ENCODE peak calls at places on chromosomes 3 and 15, in seven cellular contexts. One of them, this sample, is unnamed.
A peak's percentile ranks its signal among the peaks of the same experiment; 100 is the strongest.

GRCh38 chr3:115852278-115852677 is 229.0 kb downstream of the GAP43 start:
- DNase-seq in HCT116: no peak
- DNase-seq in H1: no peak
- DNase-seq in GM12878: no peak
- DNase-seq in K562: no peak
- DNase-seq in GM23338: no peak
- DNase-seq in HepG2: no peak
- DNase-seq in this sample: no peak

GRCh38 chr3:123046262-123046873 is 18.8 kb upstream of the SEMA5B start:
- DNase-seq in HepG2: no peak
- DNase-seq in HCT116: no peak
- DNase-seq in GM12878: no peak
- DNase-seq in GM23338: no peak
- DNase-seq in H1: no peak
- DNase-seq in K562: no peak
- DNase-seq in this sample: no peak

GRCh38 chr3:186220886-186221285 is 112.0 kb upstream of the ETV5 start:
- DNase-seq in HCT116: no peak
- DNase-seq in GM23338: peak; percentile 35
- DNase-seq in K562: no peak
- DNase-seq in H1: no peak
- DNase-seq in HepG2: no peak
- DNase-seq in GM12878: no peak
- DNase-seq in this sample: no peak

GRCh38 chr3:123749716-123750115 is 134.4 kb downstream of the MYLK start:
- DNase-seq in HCT116: no peak
- DNase-seq in H1: peak; percentile 24
- DNase-seq in K562: no peak
- DNase-seq in GM12878: no peak
- DNase-seq in GM23338: no peak
- DNase-seq in HepG2: peak; percentile 44
- DNase-seq in this sample: no peak

GRCh38 chr3:19866751-19867347 is 67.2 kb downstream of the EFHB start:
- DNase-seq in K562: peak; percentile 55
- DNase-seq in H1: peak; percentile 79
- DNase-seq in HepG2: peak; percentile 38
- DNase-seq in HCT116: peak; percentile 24
- DNase-seq in GM23338: peak; percentile 80
- DNase-seq in GM12878: peak; percentile 19
- DNase-seq in this sample: peak; percentile 63

GRCh38 chr3:46690798-46691197 is 2.7 kb downstream of the ALS2CL start:
- DNase-seq in HCT116: no peak
- DNase-seq in GM12878: no peak
- DNase-seq in HepG2: no peak
- DNase-seq in K562: no peak
- DNase-seq in H1: no peak
- DNase-seq in GM23338: no peak
- DNase-seq in this sample: no peak

GRCh38 chr15:95733931-95734330 is 596.6 kb upstream of the NR2F2 start:
- DNase-seq in HCT116: no peak
- DNase-seq in HepG2: no peak
- DNase-seq in K562: no peak
- DNase-seq in H1: no peak
- DNase-seq in GM12878: no peak
- DNase-seq in GM23338: no peak
- DNase-seq in this sample: no peak

GRCh38 chr3:177832862-177833261 is 635.6 kb upstream of the TBL1XR1 start:
- DNase-seq in GM12878: no peak
- DNase-seq in GM23338: no peak
- DNase-seq in HCT116: no peak
- DNase-seq in HepG2: no peak
- DNase-seq in H1: no peak
- DNase-seq in K562: no peak
- DNase-seq in this sample: no peak

GRCh38 chr3:44950273-44950672 is 25.7 kb downstream of the ZDHHC3 start:
- DNase-seq in H1: no peak
- DNase-seq in HepG2: no peak
- DNase-seq in K562: no peak
- DNase-seq in HCT116: no peak
- DNase-seq in GM23338: peak; percentile 48
- DNase-seq in GM12878: no peak
- DNase-seq in this sample: no peak

GRCh38 chr3:143831208-143831607 is 17.1 kb downstream of the SLC9A9 start:
- DNase-seq in HepG2: no peak
- DNase-seq in H1: no peak
- DNase-seq in GM12878: no peak
- DNase-seq in K562: no peak
- DNase-seq in HCT116: no peak
- DNase-seq in GM23338: no peak
- DNase-seq in this sample: peak; percentile 72

GRCh38 chr15:31586841-31587240 is 260.2 kb downstream of the KLF13 start:
- DNase-seq in GM12878: no peak
- DNase-seq in GM23338: no peak
- DNase-seq in K562: no peak
- DNase-seq in HepG2: no peak
- DNase-seq in H1: no peak
- DNase-seq in HCT116: no peak
- DNase-seq in this sample: no peak

GRCh38 chr3:185813691-185814215 is 11.1 kb downstream of the IGF2BP2 start:
- DNase-seq in GM12878: no peak
- DNase-seq in HCT116: no peak
- DNase-seq in GM23338: peak; percentile 84
- DNase-seq in K562: no peak
- DNase-seq in H1: no peak
- DNase-seq in HepG2: peak; percentile 45
- DNase-seq in this sample: no peak

GRCh38 chr3:185561374-185561943 is 9.1 kb upstream of the LIPH start:
- DNase-seq in K562: no peak
- DNase-seq in GM12878: no peak
- DNase-seq in GM23338: peak; percentile 19
- DNase-seq in H1: no peak
- DNase-seq in HepG2: no peak
- DNase-seq in HCT116: no peak
- DNase-seq in this sample: no peak

GRCh38 chr3:11390411-11391171 is 118.4 kb downstream of the ATG7 start:
- DNase-seq in HCT116: no peak
- DNase-seq in H1: no peak
- DNase-seq in HepG2: no peak
- DNase-seq in GM23338: no peak
- DNase-seq in GM12878: no peak
- DNase-seq in K562: no peak
- DNase-seq in this sample: peak; percentile 17

GRCh38 chr3:75192065-75192658 is 472.0 kb upstream of the FRG2C start:
- DNase-seq in GM12878: no peak
- DNase-seq in H1: peak; percentile 82
- DNase-seq in K562: peak; percentile 29
- DNase-seq in HCT116: peak; percentile 3
- DNase-seq in GM23338: peak; percentile 73
- DNase-seq in HepG2: peak; percentile 35
- DNase-seq in this sample: peak; percentile 12

GRCh38 chr15:77002954-77003912 is 8.3 kb downstream of the PSTPIP1 start:
- DNase-seq in HepG2: no peak
- DNase-seq in HCT116: no peak
- DNase-seq in GM12878: peak; percentile 77
- DNase-seq in GM23338: no peak
- DNase-seq in K562: no peak
- DNase-seq in H1: no peak
- DNase-seq in this sample: no peak

GRCh38 chr3:25863560-25863959 is 73.7 kb downstream of the OXSM start:
- DNase-seq in GM23338: peak; percentile 25
- DNase-seq in H1: no peak
- DNase-seq in GM12878: no peak
- DNase-seq in K562: no peak
- DNase-seq in HepG2: no peak
- DNase-seq in HCT116: no peak
- DNase-seq in this sample: no peak

GRCh38 chr15:79494963-79495362 is 62.8 kb downstream of the MINAR1 start:
- DNase-seq in H1: no peak
- DNase-seq in HepG2: no peak
- DNase-seq in GM12878: no peak
- DNase-seq in HCT116: no peak
- DNase-seq in K562: no peak
- DNase-seq in GM23338: peak; percentile 20
- DNase-seq in this sample: no peak

GRCh38 chr15:91948001-91948608 is 94.6 kb downstream of the SLCO3A1 start:
- DNase-seq in H1: peak; percentile 59
- DNase-seq in GM12878: no peak
- DNase-seq in HCT116: no peak
- DNase-seq in GM23338: peak; percentile 64
- DNase-seq in HepG2: no peak
- DNase-seq in K562: no peak
- DNase-seq in this sample: no peak

GRCh38 chr15:87582169-87582568 is 674.4 kb downstream of the NTRK3 start:
- DNase-seq in H1: no peak
- DNase-seq in HepG2: no peak
- DNase-seq in GM12878: no peak
- DNase-seq in K562: no peak
- DNase-seq in GM23338: peak; percentile 56
- DNase-seq in HCT116: no peak
- DNase-seq in this sample: no peak

GRCh38 chr3:193590088-193590856 is 2.7 kb upstream of the OPA1 start:
- DNase-seq in K562: peak; percentile 52
- DNase-seq in GM12878: no peak
- DNase-seq in HCT116: peak; percentile 74
- DNase-seq in H1: no peak
- DNase-seq in GM23338: no peak
- DNase-seq in HepG2: no peak
- DNase-seq in this sample: peak; percentile 15

GRCh38 chr3:194318511-194319161 is 32.5 kb downstream of the CPN2 start:
- DNase-seq in GM23338: peak; percentile 41
- DNase-seq in H1: no peak
- DNase-seq in GM12878: no peak
- DNase-seq in HepG2: no peak
- DNase-seq in HCT116: no peak
- DNase-seq in K562: no peak
- DNase-seq in this sample: no peak

DNA sequence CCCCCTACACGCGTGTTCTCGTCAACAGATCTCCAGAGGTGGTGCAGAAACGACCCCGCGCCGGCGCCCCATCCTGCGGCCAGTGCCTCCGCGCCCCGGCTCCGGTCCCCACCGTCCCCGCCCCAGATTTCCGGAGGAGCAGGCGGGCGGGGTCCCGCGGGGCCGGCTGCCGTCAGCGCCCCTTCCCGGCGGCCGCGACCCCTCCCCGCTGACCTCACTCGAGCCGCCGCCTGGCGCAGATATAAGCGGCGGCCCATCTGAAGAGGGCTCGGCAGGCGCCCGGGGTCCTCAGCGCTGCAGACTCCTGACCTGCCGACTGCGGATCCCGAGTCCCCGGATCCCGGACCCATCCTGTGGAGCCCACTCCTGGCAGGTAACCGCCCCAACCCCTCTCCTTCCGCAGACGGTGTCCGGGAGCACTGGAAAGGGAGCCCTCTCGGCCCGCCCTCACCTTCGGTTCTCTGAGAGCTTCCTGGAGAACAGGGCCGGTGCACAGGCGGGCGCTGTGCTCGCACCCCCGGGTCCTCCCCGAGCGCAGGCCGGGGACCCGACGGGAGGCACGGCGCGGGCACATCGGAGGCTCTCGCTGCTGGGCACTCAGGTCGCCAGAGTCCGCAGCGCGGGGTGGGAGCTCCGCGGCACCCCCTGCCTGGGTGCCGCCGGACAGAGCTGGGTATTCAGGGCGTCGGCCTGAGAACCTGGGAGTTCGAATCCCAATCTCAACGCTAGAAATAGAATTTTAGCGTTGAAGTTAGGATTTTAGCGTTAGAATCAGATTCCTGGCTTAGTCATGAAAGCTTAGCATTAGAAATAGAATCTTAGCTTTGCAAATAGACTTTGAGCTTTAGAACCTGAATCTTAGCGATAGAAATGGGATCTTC is at the start of gene TRH:
- DNase-seq in HCT116: no peak
- DNase-seq in K562: no peak
- DNase-seq in H1: peak; percentile 63
- DNase-seq in GM12878: no peak
- DNase-seq in HepG2: no peak
- DNase-seq in GM23338: peak; percentile 63
- DNase-seq in this sample: no peak
- TF ChIP-seq EZH2 in HCT116: no peak
- TF ChIP-seq EZH2 in K562: no peak
- TF ChIP-seq EZH2 in H1: peak; percentile 95
- TF ChIP-seq EZH2 in GM12878: no peak
- TF ChIP-seq EZH2 in HepG2: no peak
- TF ChIP-seq EZH2 in GM23338: peak; percentile 90
- TF ChIP-seq EZH2 in this sample: peak; percentile 96

GRCh38 chr3:69388241-69388640 is 2.4 kb upstream of the FRMD4B start:
- DNase-seq in H1: no peak
- DNase-seq in K562: no peak
- DNase-seq in GM23338: peak; percentile 35
- DNase-seq in GM12878: no peak
- DNase-seq in HCT116: no peak
- DNase-seq in HepG2: no peak
- DNase-seq in this sample: no peak

GRCh38 chr3:69385033-69385722 is 710 bp downstream of the FRMD4B start:
- DNase-seq in GM23338: no peak
- DNase-seq in HepG2: no peak
- DNase-seq in K562: no peak
- DNase-seq in GM12878: no peak
- DNase-seq in H1: no peak
- DNase-seq in HCT116: no peak
- DNase-seq in this sample: no peak

GRCh38 chr3:69384379-69384778 is 1.5 kb downstream of the FRMD4B start:
- DNase-seq in GM12878: no peak
- DNase-seq in GM23338: no peak
- DNase-seq in H1: no peak
- DNase-seq in HCT116: no peak
- DNase-seq in K562: no peak
- DNase-seq in HepG2: no peak
- DNase-seq in this sample: no peak

GRCh38 chr3:69386535-69387385 is 872 bp upstream of the FRMD4B start:
- DNase-seq in H1: no peak
- DNase-seq in GM23338: peak; percentile 41
- DNase-seq in GM12878: no peak
- DNase-seq in HCT116: no peak
- DNase-seq in HepG2: no peak
- DNase-seq in K562: no peak
- DNase-seq in this sample: no peak

GRCh38 chr3:69385723-69386483 is at the start of gene FRMD4B:
- DNase-seq in HepG2: peak; percentile 3
- DNase-seq in K562: no peak
- DNase-seq in GM23338: peak; percentile 71
- DNase-seq in H1: peak; percentile 74
- DNase-seq in HCT116: no peak
- DNase-seq in GM12878: no peak
- DNase-seq in this sample: peak; percentile 74
- TF ChIP-seq POLR2AphosphoS5 in HepG2: no peak
- TF ChIP-seq POLR2AphosphoS5 in K562: no peak
- TF ChIP-seq POLR2AphosphoS5 in GM23338: no peak
- TF ChIP-seq POLR2AphosphoS5 in H1: no peak
- TF ChIP-seq POLR2AphosphoS5 in HCT116: no peak
- TF ChIP-seq POLR2AphosphoS5 in GM12878: no peak
- TF ChIP-seq POLR2AphosphoS5 in this sample: no peak

GRCh38 chr3:128492353-128493220 is at the start of gene GATA2:
- DNase-seq in HCT116: no peak
- DNase-seq in GM12878: no peak
- DNase-seq in GM23338: peak; percentile 68
- DNase-seq in HepG2: no peak
- DNase-seq in H1: peak; percentile 78
- DNase-seq in K562: peak; percentile 29
- DNase-seq in this sample: peak; percentile 57
- TF ChIP-seq EZH2 in HCT116: no peak
- TF ChIP-seq EZH2 in GM12878: no peak
- TF ChIP-seq EZH2 in GM23338: peak; percentile 90
- TF ChIP-seq EZH2 in HepG2: no peak
- TF ChIP-seq EZH2 in H1: peak; percentile 90
- TF ChIP-seq EZH2 in K562: no peak
- TF ChIP-seq EZH2 in this sample: no peak

GRCh38 chr3:97841304-97841703 is 19.5 kb downstream of the CRYBG3 start:
- DNase-seq in GM12878: no peak
- DNase-seq in GM23338: no peak
- DNase-seq in H1: no peak
- DNase-seq in HepG2: no peak
- DNase-seq in K562: no peak
- DNase-seq in HCT116: no peak
- DNase-seq in this sample: no peak
- TF ChIP-seq POLR2AphosphoS5 in GM12878: no peak
- TF ChIP-seq POLR2AphosphoS5 in GM23338: no peak
- TF ChIP-seq POLR2AphosphoS5 in H1: no peak
- TF ChIP-seq POLR2AphosphoS5 in HepG2: no peak
- TF ChIP-seq POLR2AphosphoS5 in K562: no peak
- TF ChIP-seq POLR2AphosphoS5 in HCT116: no peak
- TF ChIP-seq POLR2AphosphoS5 in this sample: no peak